ENCODE peak calls at places on chromosomes 7 and 10, in ten cellular contexts. One of them, this sample, is unnamed.

GRCh38 chr7:148084138-148084537 is 506.4 kb upstream of the C7orf33 start:
- DNase-seq in iris pigment epithelial cell: peak
- DNase-seq in ELR: peak
- DNase-seq in amygdala: peak
- DNase-seq in RWPE2: no peak
- DNase-seq in kidney: no peak
- DNase-seq in HuH-7: peak
- DNase-seq in activated CD8-positive, alpha-beta memory T cell treated with anti-CD3 and anti-CD28 coated beads, Interleukin-2, amount 50 U/mL, for 48 hours: no peak
- DNase-seq in T-helper 2 cell: no peak
- DNase-seq in islet precursor cell: peak
- DNase-seq in this sample: peak

GRCh38 chr10:1074748-1075358 is 18.7 kb downstream of the WDR37 start:
- DNase-seq in iris pigment epithelial cell: no peak
- DNase-seq in ELR: peak
- DNase-seq in amygdala: no peak
- DNase-seq in RWPE2: no peak
- DNase-seq in kidney: no peak
- DNase-seq in HuH-7: no peak
- DNase-seq in activated CD8-positive, alpha-beta memory T cell treated with anti-CD3 and anti-CD28 coated beads, Interleukin-2, amount 50 U/mL, for 48 hours: no peak
- DNase-seq in T-helper 2 cell: no peak
- DNase-seq in islet precursor cell: no peak
- DNase-seq in this sample: no peak

GRCh38 chr10:932589-932988 is 1.1 kb upstream of the LARP4B start:
- DNase-seq in iris pigment epithelial cell: no peak
- DNase-seq in ELR: no peak
- DNase-seq in amygdala: no peak
- DNase-seq in RWPE2: no peak
- DNase-seq in kidney: peak
- DNase-seq in HuH-7: no peak
- DNase-seq in activated CD8-positive, alpha-beta memory T cell treated with anti-CD3 and anti-CD28 coated beads, Interleukin-2, amount 50 U/mL, for 48 hours: peak
- DNase-seq in T-helper 2 cell: no peak
- DNase-seq in islet precursor cell: peak
- DNase-seq in this sample: no peak

GRCh38 chr10:102645388-102645740 is 1.1 kb downstream of the TRIM8 start:
- DNase-seq in iris pigment epithelial cell: no peak
- DNase-seq in ELR: peak
- DNase-seq in amygdala: peak
- DNase-seq in RWPE2: no peak
- DNase-seq in kidney: peak
- DNase-seq in HuH-7: peak
- DNase-seq in activated CD8-positive, alpha-beta memory T cell treated with anti-CD3 and anti-CD28 coated beads, Interleukin-2, amount 50 U/mL, for 48 hours: no peak
- DNase-seq in T-helper 2 cell: peak
- DNase-seq in islet precursor cell: no peak
- DNase-seq in this sample: no peak

GRCh38 chr10:12728569-12728968 is 272.9 kb downstream of the CCDC3 start:
- DNase-seq in iris pigment epithelial cell: no peak
- DNase-seq in ELR: no peak
- DNase-seq in amygdala: no peak
- DNase-seq in RWPE2: no peak
- DNase-seq in kidney: no peak
- DNase-seq in HuH-7: no peak
- DNase-seq in activated CD8-positive, alpha-beta memory T cell treated with anti-CD3 and anti-CD28 coated beads, Interleukin-2, amount 50 U/mL, for 48 hours: no peak
- DNase-seq in T-helper 2 cell: no peak
- DNase-seq in islet precursor cell: no peak
- DNase-seq in this sample: no peak

GRCh38 chr7:39617010-39617409 is 6.4 kb upstream of the RALA start:
- DNase-seq in iris pigment epithelial cell: peak
- DNase-seq in ELR: peak
- DNase-seq in amygdala: no peak
- DNase-seq in RWPE2: no peak
- DNase-seq in kidney: no peak
- DNase-seq in HuH-7: no peak
- DNase-seq in activated CD8-positive, alpha-beta memory T cell treated with anti-CD3 and anti-CD28 coated beads, Interleukin-2, amount 50 U/mL, for 48 hours: no peak
- DNase-seq in T-helper 2 cell: no peak
- DNase-seq in islet precursor cell: no peak
- DNase-seq in this sample: no peak

GRCh38 chr7:33062023-33062781 is at the start of gene NT5C3A:
- DNase-seq in iris pigment epithelial cell: peak
- DNase-seq in ELR: peak
- DNase-seq in amygdala: no peak
- DNase-seq in RWPE2: no peak
- DNase-seq in kidney: peak
- DNase-seq in HuH-7: peak
- DNase-seq in activated CD8-positive, alpha-beta memory T cell treated with anti-CD3 and anti-CD28 coated beads, Interleukin-2, amount 50 U/mL, for 48 hours: peak
- DNase-seq in T-helper 2 cell: no peak
- DNase-seq in islet precursor cell: no peak
- DNase-seq in this sample: peak

GRCh38 chr10:81027223-81027622 is 489.5 kb downstream of the SH2D4B start:
- DNase-seq in iris pigment epithelial cell: no peak
- DNase-seq in ELR: no peak
- DNase-seq in amygdala: no peak
- DNase-seq in RWPE2: no peak
- DNase-seq in kidney: no peak
- DNase-seq in HuH-7: no peak
- DNase-seq in activated CD8-positive, alpha-beta memory T cell treated with anti-CD3 and anti-CD28 coated beads, Interleukin-2, amount 50 U/mL, for 48 hours: no peak
- DNase-seq in T-helper 2 cell: no peak
- DNase-seq in islet precursor cell: no peak
- DNase-seq in this sample: no peak

GRCh38 chr10:35592421-35592820 is 12.7 kb upstream of the GJD4 start:
- DNase-seq in iris pigment epithelial cell: no peak
- DNase-seq in ELR: no peak
- DNase-seq in amygdala: no peak
- DNase-seq in RWPE2: no peak
- DNase-seq in kidney: no peak
- DNase-seq in HuH-7: no peak
- DNase-seq in activated CD8-positive, alpha-beta memory T cell treated with anti-CD3 and anti-CD28 coated beads, Interleukin-2, amount 50 U/mL, for 48 hours: no peak
- DNase-seq in T-helper 2 cell: no peak
- DNase-seq in islet precursor cell: no peak
- DNase-seq in this sample: no peak

GRCh38 chr10:112345743-112346142 is 28.2 kb upstream of the ACSL5 start:
- DNase-seq in iris pigment epithelial cell: no peak
- DNase-seq in ELR: no peak
- DNase-seq in amygdala: no peak
- DNase-seq in RWPE2: no peak
- DNase-seq in kidney: no peak
- DNase-seq in HuH-7: no peak
- DNase-seq in activated CD8-positive, alpha-beta memory T cell treated with anti-CD3 and anti-CD28 coated beads, Interleukin-2, amount 50 U/mL, for 48 hours: no peak
- DNase-seq in T-helper 2 cell: no peak
- DNase-seq in islet precursor cell: no peak
- DNase-seq in this sample: no peak

GRCh38 chr10:12419279-12419847 is 70.0 kb downstream of the CAMK1D start:
- DNase-seq in iris pigment epithelial cell: peak
- DNase-seq in ELR: peak
- DNase-seq in amygdala: no peak
- DNase-seq in RWPE2: peak
- DNase-seq in kidney: no peak
- DNase-seq in HuH-7: no peak
- DNase-seq in activated CD8-positive, alpha-beta memory T cell treated with anti-CD3 and anti-CD28 coated beads, Interleukin-2, amount 50 U/mL, for 48 hours: peak
- DNase-seq in T-helper 2 cell: peak
- DNase-seq in islet precursor cell: no peak
- DNase-seq in this sample: peak

GRCh38 chr7:101843293-101844271 is 26.2 kb downstream of the CUX1 start:
- DNase-seq in iris pigment epithelial cell: no peak
- DNase-seq in ELR: no peak
- DNase-seq in amygdala: no peak
- DNase-seq in RWPE2: no peak
- DNase-seq in kidney: no peak
- DNase-seq in HuH-7: no peak
- DNase-seq in activated CD8-positive, alpha-beta memory T cell treated with anti-CD3 and anti-CD28 coated beads, Interleukin-2, amount 50 U/mL, for 48 hours: no peak
- DNase-seq in T-helper 2 cell: no peak
- DNase-seq in islet precursor cell: no peak
- DNase-seq in this sample: no peak

GRCh38 chr7:22858640-22859561 is 36.3 kb upstream of the TOMM7 start:
- DNase-seq in iris pigment epithelial cell: peak
- DNase-seq in ELR: peak
- DNase-seq in amygdala: no peak
- DNase-seq in RWPE2: peak
- DNase-seq in kidney: no peak
- DNase-seq in HuH-7: no peak
- DNase-seq in activated CD8-positive, alpha-beta memory T cell treated with anti-CD3 and anti-CD28 coated beads, Interleukin-2, amount 50 U/mL, for 48 hours: no peak
- DNase-seq in T-helper 2 cell: no peak
- DNase-seq in islet precursor cell: peak
- DNase-seq in this sample: peak

GRCh38 chr10:100006241-100006886 is 3.4 kb downstream of the DNMBP start:
- DNase-seq in iris pigment epithelial cell: peak
- DNase-seq in ELR: peak
- DNase-seq in amygdala: no peak
- DNase-seq in RWPE2: no peak
- DNase-seq in kidney: no peak
- DNase-seq in HuH-7: no peak
- DNase-seq in activated CD8-positive, alpha-beta memory T cell treated with anti-CD3 and anti-CD28 coated beads, Interleukin-2, amount 50 U/mL, for 48 hours: no peak
- DNase-seq in T-helper 2 cell: no peak
- DNase-seq in islet precursor cell: peak
- DNase-seq in this sample: peak

GRCh38 chr10:121187375-121187774 is 336.2 kb downstream of the WDR11 start:
- DNase-seq in iris pigment epithelial cell: no peak
- DNase-seq in ELR: no peak
- DNase-seq in amygdala: no peak
- DNase-seq in RWPE2: no peak
- DNase-seq in kidney: no peak
- DNase-seq in HuH-7: no peak
- DNase-seq in activated CD8-positive, alpha-beta memory T cell treated with anti-CD3 and anti-CD28 coated beads, Interleukin-2, amount 50 U/mL, for 48 hours: no peak
- DNase-seq in T-helper 2 cell: no peak
- DNase-seq in islet precursor cell: no peak
- DNase-seq in this sample: no peak

GRCh38 chr10:81874878-81875679 is at the start of gene NRG3:
- DNase-seq in iris pigment epithelial cell: no peak
- DNase-seq in ELR: no peak
- DNase-seq in amygdala: no peak
- DNase-seq in RWPE2: no peak
- DNase-seq in kidney: peak
- DNase-seq in HuH-7: peak
- DNase-seq in activated CD8-positive, alpha-beta memory T cell treated with anti-CD3 and anti-CD28 coated beads, Interleukin-2, amount 50 U/mL, for 48 hours: no peak
- DNase-seq in T-helper 2 cell: no peak
- DNase-seq in islet precursor cell: no peak
- DNase-seq in this sample: no peak

GRCh38 chr7:142568430-142569097 is 180.7 kb upstream of the PRSS1 start:
- DNase-seq in iris pigment epithelial cell: peak
- DNase-seq in ELR: peak
- DNase-seq in amygdala: no peak
- DNase-seq in RWPE2: no peak
- DNase-seq in kidney: no peak
- DNase-seq in HuH-7: no peak
- DNase-seq in activated CD8-positive, alpha-beta memory T cell treated with anti-CD3 and anti-CD28 coated beads, Interleukin-2, amount 50 U/mL, for 48 hours: no peak
- DNase-seq in T-helper 2 cell: no peak
- DNase-seq in islet precursor cell: no peak
- DNase-seq in this sample: peak

GRCh38 chr7:24868724-24869123 is 111.3 kb downstream of the OSBPL3 start:
- DNase-seq in iris pigment epithelial cell: no peak
- DNase-seq in ELR: no peak
- DNase-seq in amygdala: no peak
- DNase-seq in RWPE2: no peak
- DNase-seq in kidney: no peak
- DNase-seq in HuH-7: no peak
- DNase-seq in activated CD8-positive, alpha-beta memory T cell treated with anti-CD3 and anti-CD28 coated beads, Interleukin-2, amount 50 U/mL, for 48 hours: no peak
- DNase-seq in T-helper 2 cell: no peak
- DNase-seq in islet precursor cell: no peak
- DNase-seq in this sample: no peak

GRCh38 chr7:84102213-84102612 is 92.4 kb downstream of the SEMA3A start:
- DNase-seq in iris pigment epithelial cell: peak
- DNase-seq in ELR: no peak
- DNase-seq in amygdala: no peak
- DNase-seq in RWPE2: no peak
- DNase-seq in kidney: no peak
- DNase-seq in HuH-7: no peak
- DNase-seq in activated CD8-positive, alpha-beta memory T cell treated with anti-CD3 and anti-CD28 coated beads, Interleukin-2, amount 50 U/mL, for 48 hours: no peak
- DNase-seq in T-helper 2 cell: no peak
- DNase-seq in islet precursor cell: no peak
- DNase-seq in this sample: no peak

GRCh38 chr10:86348321-86349210 is 18.0 kb downstream of the GRID1 start:
- DNase-seq in iris pigment epithelial cell: no peak
- DNase-seq in ELR: no peak
- DNase-seq in amygdala: no peak
- DNase-seq in RWPE2: peak
- DNase-seq in kidney: peak
- DNase-seq in HuH-7: peak
- DNase-seq in activated CD8-positive, alpha-beta memory T cell treated with anti-CD3 and anti-CD28 coated beads, Interleukin-2, amount 50 U/mL, for 48 hours: no peak
- DNase-seq in T-helper 2 cell: no peak
- DNase-seq in islet precursor cell: no peak
- DNase-seq in this sample: no peak

This sample was measured in HTR-8/SVneo.